ENCODE peak calls at places on chromosomes 6 and 20, in eight cellular contexts. One of them, this sample, is unnamed.
A peak's percentile ranks its signal among the peaks of the same experiment; 100 is the strongest.

GRCh38 chr6:19268117-19268516 is 569.1 kb upstream of the ID4 start:
- DNase-seq in activated naive CD4-positive, alpha-beta T cell treated with anti-CD3 and anti-CD28 coated beads, Interleukin-2, amount 50 U/mL, for 16 hours: no peak
- DNase-seq in Panc1: no peak
- DNase-seq in NCI-H345: no peak
- DNase-seq in heart right ventricle: no peak
- DNase-seq in iPS-NIHi11: no peak
- DNase-seq in GM13977: no peak
- DNase-seq in mucosa of gallbladder: no peak
- DNase-seq in this sample: no peak

GRCh38 chr20:49543858-49544437 is 24.0 kb downstream of the PTGIS start:
- DNase-seq in activated naive CD4-positive, alpha-beta T cell treated with anti-CD3 and anti-CD28 coated beads, Interleukin-2, amount 50 U/mL, for 16 hours: no peak
- DNase-seq in Panc1: no peak
- DNase-seq in NCI-H345: no peak
- DNase-seq in heart right ventricle: no peak
- DNase-seq in iPS-NIHi11: no peak
- DNase-seq in GM13977: no peak
- DNase-seq in mucosa of gallbladder: no peak
- DNase-seq in this sample: no peak

GRCh38 chr6:6546318-6547110 is 42.0 kb upstream of the LY86 start:
- DNase-seq in activated naive CD4-positive, alpha-beta T cell treated with anti-CD3 and anti-CD28 coated beads, Interleukin-2, amount 50 U/mL, for 16 hours: peak; percentile 40
- DNase-seq in Panc1: no peak
- DNase-seq in NCI-H345: peak; percentile 29
- DNase-seq in heart right ventricle: peak; percentile 24
- DNase-seq in iPS-NIHi11: peak; percentile 69
- DNase-seq in GM13977: peak; percentile 64
- DNase-seq in mucosa of gallbladder: no peak
- DNase-seq in this sample: peak; percentile 19

GRCh38 chr6:15522026-15522425 is 140.8 kb downstream of the DTNBP1 start:
- DNase-seq in activated naive CD4-positive, alpha-beta T cell treated with anti-CD3 and anti-CD28 coated beads, Interleukin-2, amount 50 U/mL, for 16 hours: no peak
- DNase-seq in Panc1: no peak
- DNase-seq in NCI-H345: no peak
- DNase-seq in heart right ventricle: no peak
- DNase-seq in iPS-NIHi11: no peak
- DNase-seq in GM13977: no peak
- DNase-seq in mucosa of gallbladder: no peak
- DNase-seq in this sample: no peak

GRCh38 chr20:49909499-49910339 is 5.6 kb downstream of the SPATA2 start:
- DNase-seq in activated naive CD4-positive, alpha-beta T cell treated with anti-CD3 and anti-CD28 coated beads, Interleukin-2, amount 50 U/mL, for 16 hours: no peak
- DNase-seq in Panc1: no peak
- DNase-seq in NCI-H345: no peak
- DNase-seq in heart right ventricle: peak; percentile 40
- DNase-seq in iPS-NIHi11: no peak
- DNase-seq in GM13977: no peak
- DNase-seq in mucosa of gallbladder: peak; percentile 69
- DNase-seq in this sample: no peak

GRCh38 chr6:49145280-49145679 is 317.8 kb downstream of the MMUT start:
- DNase-seq in activated naive CD4-positive, alpha-beta T cell treated with anti-CD3 and anti-CD28 coated beads, Interleukin-2, amount 50 U/mL, for 16 hours: no peak
- DNase-seq in Panc1: no peak
- DNase-seq in NCI-H345: no peak
- DNase-seq in heart right ventricle: no peak
- DNase-seq in iPS-NIHi11: no peak
- DNase-seq in GM13977: no peak
- DNase-seq in mucosa of gallbladder: no peak
- DNase-seq in this sample: no peak

GRCh38 chr6:121482004-121482693 is 46.7 kb downstream of the GJA1 start:
- DNase-seq in activated naive CD4-positive, alpha-beta T cell treated with anti-CD3 and anti-CD28 coated beads, Interleukin-2, amount 50 U/mL, for 16 hours: no peak
- DNase-seq in Panc1: no peak
- DNase-seq in NCI-H345: no peak
- DNase-seq in heart right ventricle: no peak
- DNase-seq in iPS-NIHi11: no peak
- DNase-seq in GM13977: no peak
- DNase-seq in mucosa of gallbladder: no peak
- DNase-seq in this sample: no peak

GRCh38 chr20:22866757-22867425 is 168.2 kb upstream of the SSTR4 start:
- DNase-seq in activated naive CD4-positive, alpha-beta T cell treated with anti-CD3 and anti-CD28 coated beads, Interleukin-2, amount 50 U/mL, for 16 hours: no peak
- DNase-seq in Panc1: no peak
- DNase-seq in NCI-H345: no peak
- DNase-seq in heart right ventricle: no peak
- DNase-seq in iPS-NIHi11: no peak
- DNase-seq in GM13977: no peak
- DNase-seq in mucosa of gallbladder: no peak
- DNase-seq in this sample: no peak

GRCh38 chr6:116633685-116634084 is 17.4 kb downstream of the RSPH4A start:
- DNase-seq in activated naive CD4-positive, alpha-beta T cell treated with anti-CD3 and anti-CD28 coated beads, Interleukin-2, amount 50 U/mL, for 16 hours: no peak
- DNase-seq in Panc1: no peak
- DNase-seq in NCI-H345: no peak
- DNase-seq in heart right ventricle: no peak
- DNase-seq in iPS-NIHi11: peak; percentile 26
- DNase-seq in GM13977: no peak
- DNase-seq in mucosa of gallbladder: no peak
- DNase-seq in this sample: no peak

GRCh38 chr20:17624551-17625245 is 54.8 kb downstream of the DSTN start:
- DNase-seq in activated naive CD4-positive, alpha-beta T cell treated with anti-CD3 and anti-CD28 coated beads, Interleukin-2, amount 50 U/mL, for 16 hours: peak; percentile 6
- DNase-seq in Panc1: no peak
- DNase-seq in NCI-H345: no peak
- DNase-seq in heart right ventricle: no peak
- DNase-seq in iPS-NIHi11: no peak
- DNase-seq in GM13977: no peak
- DNase-seq in mucosa of gallbladder: no peak
- DNase-seq in this sample: no peak

GRCh38 chr6:160226118-160226541 is 32.5 kb downstream of the SLC22A2 start:
- DNase-seq in activated naive CD4-positive, alpha-beta T cell treated with anti-CD3 and anti-CD28 coated beads, Interleukin-2, amount 50 U/mL, for 16 hours: peak; percentile 45
- DNase-seq in Panc1: no peak
- DNase-seq in NCI-H345: no peak
- DNase-seq in heart right ventricle: no peak
- DNase-seq in iPS-NIHi11: no peak
- DNase-seq in GM13977: no peak
- DNase-seq in mucosa of gallbladder: no peak
- DNase-seq in this sample: no peak

GRCh38 chr6:33774774-33775173 is 14.2 kb downstream of the LEMD2 start:
- DNase-seq in activated naive CD4-positive, alpha-beta T cell treated with anti-CD3 and anti-CD28 coated beads, Interleukin-2, amount 50 U/mL, for 16 hours: no peak
- DNase-seq in Panc1: no peak
- DNase-seq in NCI-H345: no peak
- DNase-seq in heart right ventricle: no peak
- DNase-seq in iPS-NIHi11: no peak
- DNase-seq in GM13977: no peak
- DNase-seq in mucosa of gallbladder: no peak
- DNase-seq in this sample: no peak

GRCh38 chr20:52454660-52455059 is 263.1 kb upstream of the ZFP64 start:
- DNase-seq in activated naive CD4-positive, alpha-beta T cell treated with anti-CD3 and anti-CD28 coated beads, Interleukin-2, amount 50 U/mL, for 16 hours: no peak
- DNase-seq in Panc1: no peak
- DNase-seq in NCI-H345: no peak
- DNase-seq in heart right ventricle: no peak
- DNase-seq in iPS-NIHi11: no peak
- DNase-seq in GM13977: no peak
- DNase-seq in mucosa of gallbladder: no peak
- DNase-seq in this sample: no peak

GRCh38 chr6:52399511-52400315 is 20.4 kb upstream of the EFHC1 start:
- DNase-seq in activated naive CD4-positive, alpha-beta T cell treated with anti-CD3 and anti-CD28 coated beads, Interleukin-2, amount 50 U/mL, for 16 hours: peak; percentile 39
- DNase-seq in Panc1: no peak
- DNase-seq in NCI-H345: peak; percentile 13
- DNase-seq in heart right ventricle: peak; percentile 30
- DNase-seq in iPS-NIHi11: peak; percentile 58
- DNase-seq in GM13977: peak; percentile 50
- DNase-seq in mucosa of gallbladder: peak; percentile 49
- DNase-seq in this sample: no peak

GRCh38 chr6:113701552-113702254 is 155.4 kb upstream of the MARCKS start:
- DNase-seq in activated naive CD4-positive, alpha-beta T cell treated with anti-CD3 and anti-CD28 coated beads, Interleukin-2, amount 50 U/mL, for 16 hours: no peak
- DNase-seq in Panc1: no peak
- DNase-seq in NCI-H345: no peak
- DNase-seq in heart right ventricle: no peak
- DNase-seq in iPS-NIHi11: no peak
- DNase-seq in GM13977: no peak
- DNase-seq in mucosa of gallbladder: no peak
- DNase-seq in this sample: no peak